ENCODE peak calls at places on chromosomes 3 and 15, in five cellular contexts. T, U, K, E and A are unnamed samples.

GRCh38 chr3:138914870-138915502 is 32.0 kb downstream of the FOXL2 start:
- DNase-seq in T (no peak), U (no peak), E (no peak), K (no peak), A (no peak)

GRCh38 chr3:175941352-175941751 is 1082.2 kb downstream of the NAALADL2 start:
- DNase-seq in K (peak; percentile 80), E (no peak), U (no peak), T (no peak), A (peak; percentile 38)

GRCh38 chr3:32154180-32154579 is 47.8 kb downstream of the GPD1L start:
- DNase-seq in K (peak; percentile 53), U (no peak), E (no peak), T (no peak), A (no peak)

GRCh38 chr3:171494457-171495109 is 34.4 kb upstream of the TNIK start:
- DNase-seq in K (no peak), U (no peak), E (no peak), T (no peak), A (no peak)

GRCh38 chr15:53974121-53974520 is 4.1 kb upstream of the UNC13C start:
- DNase-seq in U (no peak), E (no peak), T (no peak), K (no peak), A (no peak)

GRCh38 chr15:36156855-36157521 is 422.4 kb upstream of the CDIN1 start:
- DNase-seq in T (peak; percentile 4), K (no peak), E (peak; percentile 59), U (no peak), A (peak; percentile 31)

GRCh38 chr3:119322523-119323400 is 28.6 kb downstream of the ARHGAP31 start:
- DNase-seq in T (peak; percentile 82), E (peak; percentile 91), U (peak; percentile 93), K (peak; percentile 83), A (peak; percentile 76)

GRCh38 chr3:135040321-135041110 is 245.5 kb downstream of the EPHB1 start:
- DNase-seq in U (no peak), T (no peak), E (no peak), K (no peak), A (no peak)

GRCh38 chr3:131091768-131092167 is 65.1 kb downstream of the NEK11 start:
- DNase-seq in T (no peak), K (no peak), E (no peak), U (no peak), A (peak; percentile 10)

GRCh38 chr3:60600848-60601247 is 650.4 kb downstream of the FHIT start:
- DNase-seq in E (no peak), U (no peak), T (peak; percentile 27), K (no peak), A (no peak)

GRCh38 chr3:69579527-69580165 is 159.6 kb upstream of the MITF start:
- DNase-seq in E (no peak), K (no peak), T (no peak), U (no peak), A (no peak)

DNA sequence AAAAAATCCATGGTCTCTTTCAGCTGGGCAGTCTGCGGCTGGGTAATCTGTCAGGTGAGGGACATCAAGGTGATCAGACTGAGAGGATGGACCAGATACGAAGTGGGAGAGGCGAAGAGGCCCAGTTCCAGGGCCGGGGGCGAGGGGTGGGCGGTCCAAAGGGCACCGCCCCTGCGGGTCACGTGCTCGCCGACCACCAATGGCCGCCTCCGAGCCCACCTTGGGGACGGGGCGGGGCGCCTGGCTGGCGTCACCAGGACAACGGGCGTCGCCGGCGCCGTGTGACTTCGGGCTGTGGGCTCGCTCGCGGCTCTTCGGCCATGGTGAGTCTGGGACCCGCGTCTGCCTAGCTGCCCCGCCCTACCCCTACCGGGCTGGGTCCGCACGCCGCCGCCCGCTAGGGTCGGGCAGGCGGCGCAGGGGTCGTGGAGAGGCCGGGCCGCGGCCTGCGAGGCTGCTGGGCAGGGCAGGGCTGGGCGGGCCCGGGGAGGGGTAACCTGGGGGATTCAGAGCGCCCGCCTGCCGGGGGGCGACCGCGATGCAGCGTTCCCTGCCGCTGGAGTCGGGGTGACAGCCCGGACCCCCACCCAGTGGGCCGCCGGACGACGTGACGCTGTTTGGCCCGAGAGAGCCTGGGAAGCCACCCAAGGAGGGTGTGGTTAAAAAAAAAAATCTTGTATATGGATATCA is at the start of gene FBXL2:
- DNase-seq in U (peak; percentile 81), E (peak; percentile 82), K (peak; percentile 96), T (peak; percentile 84), A (peak; percentile 91)
- TF ChIP-seq CTCF in U (no peak), E (no peak), K (peak; percentile 15), T (no peak), A (no peak)

GRCh38 chr3:129505341-129505740 is 23.1 kb upstream of the RHO start:
- DNase-seq in E (no peak), K (no peak), T (no peak), U (no peak), A (no peak)
- H3K4me1 ChIP-seq in E (peaks cover 10% of the 10 kb centered on the region), K (peaks cover 4% of the 10 kb centered on the region), T (no peaks in the 10 kb centered on the region), U (peaks cover 26% of the 10 kb centered on the region), A (peaks cover 11% of the 10 kb centered on the region)

DNA sequence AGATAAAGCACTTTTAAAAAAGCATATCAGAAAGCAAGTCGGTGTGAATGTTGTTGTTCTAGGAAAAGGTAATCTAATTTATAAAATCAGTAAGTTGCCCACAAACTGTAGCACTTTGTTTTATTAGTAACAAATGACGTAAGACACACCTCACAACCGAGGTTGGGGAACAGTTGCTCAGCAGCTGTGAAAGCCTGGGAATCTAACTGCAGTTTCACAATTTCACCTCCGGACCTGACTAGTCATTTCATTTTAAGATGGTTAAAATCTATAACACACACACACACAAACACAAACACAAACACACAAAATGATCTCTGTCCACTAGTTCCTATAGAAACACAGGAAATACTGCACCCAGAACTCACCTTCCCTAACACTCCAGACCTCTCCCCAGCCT is 406.7 kb upstream of the NR2F2 start:
- DNase-seq in E (no peak), K (no peak), T (no peak), U (no peak), A (no peak)
- TF ChIP-seq CTCF in E (no peak), K (no peak), T (no peak), U (no peak), A (no peak)

DNA sequence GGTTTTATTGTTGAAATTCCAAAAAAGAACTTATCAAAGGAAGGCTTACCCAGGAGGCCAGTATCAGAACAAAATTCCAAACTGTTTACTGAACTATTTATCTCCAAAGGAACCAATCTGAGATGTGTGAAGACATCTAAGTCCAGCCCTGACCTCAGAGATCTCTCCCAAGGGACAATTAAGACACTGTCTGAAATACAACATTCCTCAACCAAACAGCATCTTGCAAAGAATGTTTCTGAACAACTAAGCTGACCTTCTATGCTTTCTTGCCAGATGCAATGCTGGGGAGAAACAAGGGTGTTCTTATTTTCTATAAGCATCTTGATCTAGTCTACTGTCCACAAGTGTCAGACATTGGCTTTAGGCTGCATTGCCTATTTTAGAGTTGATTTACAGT is 13.6 kb downstream of the PDZRN3 start:
- DNase-seq in E (no peak), K (no peak), T (no peak), U (no peak), A (no peak)
- H3K4me1 ChIP-seq in E (peaks cover 44% of the 10 kb centered on the region), K (peaks cover 4% of the 10 kb centered on the region), T (peaks cover 16% of the 10 kb centered on the region), U (no peaks in the 10 kb centered on the region), A (peaks cover 67% of the 10 kb centered on the region)

GRCh38 chr15:94293411-94294402 is 62.3 kb downstream of the MCTP2 start:
- DNase-seq in K (no peak), E (no peak), T (peak; percentile 40), U (no peak), A (no peak)
- TF ChIP-seq CTCF in K (no peak), E (no peak), T (no peak), U (no peak), A (no peak)

GRCh38 chr15:82850242-82850591 is 40.8 kb downstream of the WHAMM start:
- DNase-seq in K (peak; percentile 49), E (no peak), U (no peak), T (peak; percentile 53), A (no peak)

GRCh38 chr15:82848201-82848993 is 39.0 kb downstream of the WHAMM start:
- DNase-seq in U (no peak), T (peak; percentile 39), E (no peak), K (no peak), A (no peak)

GRCh38 chr15:82850731-82851130 is 41.3 kb downstream of the WHAMM start:
- DNase-seq in U (no peak), K (peak; percentile 22), T (no peak), E (no peak), A (no peak)

GRCh38 chr15:82851331-82851850 is 42.0 kb downstream of the WHAMM start:
- DNase-seq in T (no peak), U (no peak), K (no peak), E (no peak), A (no peak)

GRCh38 chr15:82849556-82850241 is 40.3 kb downstream of the WHAMM start:
- DNase-seq in T (peak; percentile 82), U (peak; percentile 84), E (no peak), K (peak; percentile 95), A (peak; percentile 62)
- H3K4me1 ChIP-seq in T (peaks cover 24% of the 10 kb centered on the region), U (peaks cover 12% of the 10 kb centered on the region), E (peaks cover 13% of the 10 kb centered on the region), K (no peaks in the 10 kb centered on the region), A (no peaks in the 10 kb centered on the region)

GRCh38 chr3:141845407-141846049 is 30.9 kb upstream of the ATP1B3 start:
- DNase-seq in T (no peak), K (peak; percentile 57), U (no peak), E (no peak), A (peak; percentile 12)
- TF ChIP-seq CTCF in T (no peak), K (peak; percentile 41), U (no peak), E (no peak), A (no peak)